ENCODE peak calls at places on chromosomes 7 and 10, in four cellular contexts. J is mesothelial cell of epicardium, A is tibial artery, F is neural crest cell. D is an unnamed sample.

GRCh38 chr7:127828843-127829502 is 177.0 kb downstream of the SND1 start:
- DNase-seq in J (no peak), F (no peak), A (no peak), D (no peak)

GRCh38 chr10:91891285-91892001 is 17.8 kb downstream of the FGFBP3 start:
- DNase-seq in A (no peak), J (no peak), F (no peak), D (no peak)

GRCh38 chr10:73931767-73932624 is 21.1 kb downstream of the PLAU start:
- DNase-seq in A (no peak), J (no peak), F (no peak), D (no peak)

GRCh38 chr10:25895856-25896255 is 38.2 kb upstream of the MYO3A start:
- DNase-seq in J (no peak), F (no peak), A (no peak), D (no peak)

GRCh38 chr7:131294553-131294952 is 33.1 kb upstream of the MKLN1 start:
- DNase-seq in J (no peak), F (no peak), A (no peak), D (no peak)

GRCh38 chr10:104376784-104377300 is 23.2 kb downstream of the CFAP58 start:
- DNase-seq in A (no peak), F (no peak), J (no peak), D (no peak)

GRCh38 chr7:80137410-80137809 is 2.8 kb downstream of the GNAI1 start:
- DNase-seq in F (no peak), J (no peak), A (no peak), D (no peak)

GRCh38 chr7:16646427-16647081 is 573 bp downstream of the BZW2 start:
- DNase-seq in A (no peak), J (no peak), F (no peak), D (no peak)

GRCh38 chr10:28838908-28839307 is 161.6 kb downstream of the BAMBI start:
- DNase-seq in F (no peak), J (no peak), A (no peak), D (no peak)

GRCh38 chr10:68332259-68333057 is at the start of gene PBLD:
- DNase-seq in F (peak), J (peak), A (peak), D (peak)

GRCh38 chr10:75544381-75544780 is 113.0 kb downstream of the LRMDA start:
- DNase-seq in J (no peak), F (no peak), A (peak), D (no peak)

GRCh38 chr7:31488562-31489203 is 25.2 kb upstream of the ITPRID1 start:
- DNase-seq in J (peak), A (peak), F (peak), D (no peak)

GRCh38 chr7:55593172-55593514 is 20.8 kb upstream of the VOPP1 start:
- DNase-seq in J (no peak), A (no peak), F (no peak), D (no peak)

GRCh38 chr7:33874943-33875342 is 30.4 kb upstream of the BMPER start:
- DNase-seq in J (no peak), A (peak), F (no peak), D (no peak)

GRCh38 chr7:79293655-79294142 is 159.8 kb downstream of the MAGI2 start:
- DNase-seq in J (no peak), F (no peak), A (no peak), D (no peak)

GRCh38 chr10:65033957-65034356 is 1512.8 kb downstream of the REEP3 start:
- DNase-seq in J (no peak), A (no peak), F (no peak), D (no peak)

GRCh38 chr7:127874951-127875608 is 156.2 kb downstream of the LRRC4 start:
- DNase-seq in A (no peak), J (no peak), F (no peak), D (no peak)

GRCh38 chr10:118045842-118046490 is 775 bp downstream of the RAB11FIP2 start:
- DNase-seq in A (peak), F (no peak), J (peak), D (peak)

GRCh38 chr7:10919923-10920322 is 53.7 kb upstream of the PHF14 start:
- DNase-seq in J (no peak), A (no peak), F (no peak), D (no peak)

GRCh38 chr10:46526682-46527038 is 29.8 kb downstream of the GPRIN2 start:
- DNase-seq in A (peak), F (no peak), J (no peak), D (no peak)

DNA sequence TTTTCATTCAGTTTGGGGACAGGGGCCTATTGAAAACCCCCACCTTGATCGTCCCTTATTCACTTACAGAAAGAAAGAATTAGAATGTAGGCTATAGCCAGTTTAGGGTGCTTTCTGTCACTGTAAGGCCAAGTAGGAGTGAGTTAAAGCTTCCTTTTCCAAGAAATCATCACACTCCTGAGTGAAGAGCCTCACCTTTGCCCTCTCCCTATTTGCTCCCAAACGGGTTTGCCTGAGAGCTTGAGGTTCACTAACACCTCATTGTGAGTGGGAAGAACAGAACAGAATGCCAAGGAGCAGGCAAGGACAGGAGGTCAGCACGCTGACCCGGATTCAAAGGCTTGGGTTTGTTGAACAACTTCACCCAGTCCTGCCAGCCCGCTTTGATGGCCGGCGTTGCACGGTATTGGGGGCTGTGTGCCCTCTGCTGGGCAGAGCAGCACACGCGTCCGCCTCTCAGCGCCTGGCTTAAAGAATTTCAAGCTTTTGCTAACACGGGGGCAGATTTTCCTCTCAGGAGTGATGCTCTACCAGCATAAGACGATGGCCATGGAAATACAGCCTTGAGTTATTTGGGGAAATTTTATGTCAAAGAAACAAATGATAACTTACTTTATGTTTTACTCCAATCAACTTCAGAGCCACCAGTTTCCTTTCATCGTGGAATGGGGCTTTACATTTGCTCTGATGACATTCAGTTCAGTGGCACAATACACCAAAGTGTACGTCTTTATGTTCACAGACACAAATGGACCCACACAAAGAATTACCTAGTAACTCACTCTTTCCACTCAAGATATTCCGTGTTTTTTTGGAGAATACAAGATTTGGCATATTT is 470.0 kb downstream of the SUGCT start:
- DNase-seq in F (peak), A (peak), J (peak), D (no peak)
- TF ChIP-seq CTCF in F (peak), A (peak), J (peak), D (peak)

GRCh38 chr7:123024989-123025758 is 29.7 kb upstream of the TAS2R16 start:
- DNase-seq in F (no peak), J (no peak), A (no peak), D (no peak)
- TF ChIP-seq CTCF in F (no peak), J (no peak), A (no peak), D (no peak)

DNA sequence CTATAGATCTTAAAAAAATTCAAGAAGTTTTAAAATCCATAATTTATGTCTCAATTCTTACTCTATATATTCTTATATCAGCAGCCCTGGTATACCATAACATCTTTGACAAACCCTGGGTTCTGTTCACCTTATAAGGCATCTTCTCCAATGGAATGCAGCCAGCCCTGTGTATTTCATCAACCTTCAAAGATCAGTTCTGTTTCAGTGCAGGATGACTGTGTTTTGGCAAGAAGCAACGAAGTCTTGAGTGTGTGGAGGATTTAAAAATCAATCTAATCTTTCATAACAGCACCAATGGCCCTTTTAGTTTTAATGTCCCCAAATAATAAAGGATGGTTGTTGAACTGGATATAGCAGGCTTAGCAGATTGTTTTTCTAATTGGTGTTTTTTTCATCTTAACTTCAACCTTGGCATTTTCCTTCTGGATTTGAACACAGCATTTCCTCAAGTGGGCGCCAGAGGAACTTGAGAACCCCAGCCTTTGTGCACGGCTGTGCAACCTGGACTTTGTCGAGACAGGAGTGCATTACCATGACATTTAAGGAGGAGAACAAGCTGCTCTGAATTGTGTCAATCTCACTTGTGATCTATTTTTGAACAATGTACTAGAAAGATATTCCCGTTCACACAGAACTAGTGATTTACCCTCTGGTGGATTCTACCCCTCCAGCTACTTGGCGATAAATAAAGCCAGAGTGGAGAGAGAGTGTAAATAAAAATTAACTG is 313.3 kb upstream of the AKR1E2 start:
- DNase-seq in F (no peak), A (no peak), J (no peak), D (no peak)
- TF ChIP-seq CTCF in F (peak), A (peak), J (no peak), D (peak)

GRCh38 chr7:121198502-121198901 is 130.3 kb upstream of the WNT16 start:
- DNase-seq in F (no peak), J (no peak), A (no peak), D (no peak)

GRCh38 chr7:121192834-121193233 is 136.0 kb upstream of the WNT16 start:
- DNase-seq in A (no peak), F (no peak), J (no peak), D (no peak)

GRCh38 chr7:121195010-121195409 is 133.8 kb upstream of the WNT16 start:
- DNase-seq in J (no peak), A (no peak), F (no peak), D (no peak)

GRCh38 chr7:121195859-121196588 is 132.8 kb upstream of the WNT16 start:
- DNase-seq in J (no peak), A (no peak), F (no peak), D (no peak)
- TF ChIP-seq CTCF in J (no peak), A (no peak), F (no peak), D (no peak)

DNA sequence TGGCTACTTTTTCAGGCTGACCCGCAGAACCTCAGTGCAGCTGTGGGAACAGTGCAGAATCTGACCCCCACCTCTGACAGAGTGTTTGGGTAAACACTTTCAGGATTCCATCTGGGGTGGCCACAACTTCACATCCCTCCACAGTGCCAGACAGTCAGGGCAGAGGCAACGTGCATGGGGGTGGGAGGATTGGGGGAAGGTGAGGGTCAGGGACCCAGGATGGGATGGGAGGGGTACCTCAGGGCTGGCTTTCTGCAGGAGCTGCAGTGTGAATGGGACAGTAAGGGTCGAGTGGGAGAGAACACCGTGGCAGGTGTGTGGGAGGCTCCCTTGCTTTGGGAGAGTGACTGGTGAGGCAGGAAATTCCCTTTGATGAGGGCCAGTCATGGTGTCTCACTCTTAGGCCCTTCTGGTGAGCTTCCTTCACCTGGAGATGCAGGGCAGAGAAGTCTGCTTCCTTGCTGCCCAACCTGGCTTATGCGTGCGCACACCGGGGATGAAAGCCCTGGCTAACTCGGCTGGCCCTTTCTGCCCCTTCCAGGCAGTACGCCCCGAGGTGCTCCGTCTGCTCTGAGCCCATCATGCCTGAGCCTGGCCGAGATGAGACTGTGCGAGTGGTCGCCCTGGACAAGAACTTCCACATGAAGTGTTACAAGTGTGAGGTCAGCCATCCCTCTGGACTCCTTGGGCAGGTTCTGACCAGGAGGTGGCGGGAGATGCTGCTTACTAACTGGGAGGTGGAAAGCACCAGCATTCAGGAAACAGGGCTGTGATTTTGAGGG is 8.4 kb downstream of the ZYX start:
- DNase-seq in A (no peak), F (no peak), J (no peak), D (no peak)
- TF ChIP-seq CTCF in A (no peak), F (no peak), J (no peak), D (no peak)

GRCh38 chr10:78025685-78026364 is 3.5 kb downstream of the POLR3A start:
- DNase-seq in F (no peak), J (no peak), A (no peak), D (no peak)

GRCh38 chr10:78023741-78024140 is 5.6 kb downstream of the POLR3A start:
- DNase-seq in J (no peak), F (no peak), A (no peak), D (no peak)

GRCh38 chr10:78029294-78030226 is at the start of gene POLR3A:
- DNase-seq in A (peak), J (peak), F (peak), D (peak)

GRCh38 chr10:78033623-78034470 is at the start of gene RPS24:
- DNase-seq in J (peak), F (peak), A (peak), D (peak)

DNA sequence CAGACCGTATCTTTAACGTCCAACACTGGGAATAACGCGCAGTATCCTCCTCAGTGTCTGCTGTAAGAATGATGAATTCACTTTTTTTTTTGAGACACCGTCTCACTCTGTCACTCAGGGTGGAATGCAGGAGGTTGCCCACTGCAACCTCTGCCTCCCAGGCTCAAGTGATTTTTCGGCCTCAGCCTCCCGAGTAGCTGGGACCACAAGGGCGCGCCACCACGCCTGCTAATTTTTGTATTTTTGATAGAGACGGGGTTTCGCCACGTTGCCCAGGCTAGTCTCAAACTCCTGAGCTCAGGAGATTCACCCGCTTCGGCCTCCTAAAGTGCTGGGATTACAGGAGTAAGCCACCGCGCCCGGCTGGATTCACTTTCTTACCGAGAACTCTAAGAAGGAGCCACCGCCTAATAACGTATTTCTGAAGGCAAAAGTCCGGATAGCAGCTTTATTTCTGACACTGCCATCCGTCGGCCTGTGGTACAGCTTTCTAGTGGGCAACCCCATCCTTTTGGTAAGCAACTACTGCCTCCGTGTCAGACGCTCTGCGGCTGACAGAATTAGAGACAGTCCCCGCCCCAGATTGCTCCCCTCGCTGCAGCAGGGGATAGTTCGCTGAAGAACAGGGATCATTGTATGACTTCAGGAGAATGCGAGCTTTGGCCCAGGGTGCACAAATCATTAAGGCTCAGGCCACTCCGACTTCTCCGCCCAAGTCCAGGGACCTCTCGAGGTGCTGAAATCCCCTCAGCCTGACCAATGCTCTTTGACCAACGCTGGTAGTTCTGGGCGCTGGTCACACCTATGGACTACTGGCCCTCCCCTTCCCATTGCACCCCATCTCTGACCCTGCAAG is 649 bp downstream of the POLR3A start:
- DNase-seq in A (no peak), F (no peak), J (no peak), D (no peak)
- TF ChIP-seq CTCF in A (no peak), F (no peak), J (no peak), D (no peak)

DNA sequence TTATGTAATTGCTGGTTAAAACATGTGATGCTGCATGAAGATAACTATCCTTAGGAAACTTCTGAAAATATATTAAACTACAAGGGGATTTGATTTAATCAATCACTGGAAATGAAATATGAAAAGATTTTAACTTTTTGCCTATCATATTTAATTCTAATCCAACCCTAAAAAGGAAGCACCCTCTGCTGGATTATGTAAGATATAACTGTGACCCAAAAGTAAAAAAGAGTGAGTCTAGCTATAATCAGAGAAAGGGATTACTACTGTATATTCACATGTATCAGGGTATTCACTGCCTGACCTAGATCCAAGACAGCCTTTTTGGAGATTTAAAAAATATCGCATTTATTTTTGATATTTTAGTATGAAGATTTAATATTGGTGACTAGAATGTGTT is 295.5 kb downstream of the MDFIC start:
- DNase-seq in J (no peak), F (no peak), A (no peak), D (no peak)
- TF ChIP-seq CTCF in J (no peak), F (no peak), A (peak), D (peak)

DNA sequence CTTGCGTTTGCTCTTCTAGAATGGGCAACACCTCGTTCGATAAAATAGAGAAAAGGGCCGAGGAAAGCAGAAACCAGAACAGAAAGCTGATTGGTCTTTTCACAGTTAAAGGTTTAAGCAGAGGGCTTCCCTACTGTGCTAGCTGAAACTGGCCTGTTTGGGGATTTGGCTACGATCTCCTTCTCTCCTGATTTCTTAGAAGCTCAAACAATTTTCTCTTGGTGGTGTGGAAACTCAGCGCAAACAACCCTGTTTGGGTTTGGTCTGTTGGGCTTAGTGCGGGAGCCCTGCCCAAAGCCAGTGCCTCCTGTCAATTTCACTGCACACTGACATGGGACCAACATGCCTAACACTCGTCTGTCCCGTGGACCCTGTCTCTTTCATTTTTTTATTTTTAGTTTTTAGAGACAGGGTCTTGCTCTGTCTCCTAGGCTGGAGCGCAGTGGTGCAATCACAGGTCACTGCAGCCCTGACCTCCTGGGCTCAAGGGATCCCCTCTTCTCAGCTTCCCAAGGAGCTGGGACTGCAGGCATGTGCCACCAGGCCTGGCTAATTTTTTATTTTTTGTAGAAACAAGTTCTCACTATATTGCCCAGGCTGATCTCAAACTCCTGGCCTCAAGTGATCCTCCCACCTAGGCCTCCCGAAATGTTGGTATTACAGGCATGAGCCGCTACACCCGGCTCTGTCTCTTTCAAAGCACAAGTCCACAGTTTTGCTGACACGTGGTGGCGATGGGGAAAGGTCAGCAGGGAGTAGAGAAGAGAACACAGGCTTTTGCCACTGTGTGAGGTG is 16.5 kb upstream of the BNIP3 start:
- DNase-seq in J (no peak), A (no peak), F (no peak), D (no peak)
- TF ChIP-seq CTCF in J (no peak), A (no peak), F (no peak), D (no peak)